ENCODE peak calls at places on chromosomes 13 and 19, in eight cellular contexts. J is endothelial cell; N is RPMI7951; F is HFF-Myc; K is stimulated activated CD8-positive, alpha-beta memory T cell treated with anti-CD3 and anti-CD28 coated beads, Interleukin-4, amount 100 ng/mL, for 4 hours; W is adrenal gland; R is activated CD4-positive, alpha-beta T cell treated with anti-CD3 and anti-CD28 coated beads, Interleukin-2, amount 10 ng/mL, durations not matched to agents 24 days and 14 days; Q is CD8-positive, alpha-beta T cell. M is an unnamed sample.
A peak's percentile ranks its signal among the peaks of the same experiment; 100 is the strongest.

GRCh38 chr19:16527971-16528521 is 14.2 kb downstream of the CHERP start:
- DNase-seq in J (peak; percentile 46), N (no peak), F (no peak), K (no peak), W (no peak), R (peak; percentile 82), Q (peak; percentile 61), M (peak; percentile 73)

GRCh38 chr19:51607077-51607476 is 23.1 kb downstream of the SIGLEC5 start:
- DNase-seq in J (no peak), N (no peak), F (no peak), K (no peak), W (no peak), R (no peak), Q (no peak), M (no peak)

GRCh38 chr13:43425234-43425633 is 361.5 kb downstream of the ENOX1 start:
- DNase-seq in J (no peak), N (no peak), F (no peak), K (no peak), W (no peak), R (no peak), Q (no peak), M (no peak)

GRCh38 chr13:21625366-21625765 is 21.4 kb upstream of the MICU2 start:
- DNase-seq in J (no peak), N (peak; percentile 60), F (no peak), K (no peak), W (peak; percentile 47), R (no peak), Q (no peak), M (no peak)

GRCh38 chr19:14478113-14478545 is 3.0 kb upstream of the PTGER1 start:
- DNase-seq in J (no peak), N (no peak), F (no peak), K (no peak), W (peak; percentile 38), R (no peak), Q (no peak), M (peak; percentile 9)

GRCh38 chr19:33546656-33547055 is 25.1 kb upstream of the PEPD start:
- DNase-seq in J (no peak), N (no peak), F (no peak), K (no peak), W (no peak), R (no peak), Q (no peak), M (no peak)

GRCh38 chr13:51797664-51798488 is 6.1 kb downstream of the DHRS12 start:
- DNase-seq in J (peak; percentile 38), N (peak; percentile 32), F (no peak), K (no peak), W (no peak), R (peak; percentile 89), Q (no peak), M (peak; percentile 46)

GRCh38 chr13:78497702-78498319 is 105.5 kb downstream of the POU4F1 start:
- DNase-seq in J (no peak), N (no peak), F (no peak), K (no peak), W (no peak), R (no peak), Q (no peak), M (no peak)

GRCh38 chr13:51816604-51817254 is 12.8 kb upstream of the DHRS12 start:
- DNase-seq in J (no peak), N (peak; percentile 31), F (no peak), K (no peak), W (no peak), R (no peak), Q (no peak), M (peak; percentile 28)

GRCh38 chr19:13079542-13079986 is 23.1 kb downstream of the LYL1 start:
- DNase-seq in J (no peak), N (no peak), F (peak; percentile 83), K (no peak), W (no peak), R (no peak), Q (no peak), M (no peak)

GRCh38 chr19:42155796-42156195 is 23.6 kb upstream of the POU2F2 start:
- DNase-seq in J (no peak), N (no peak), F (no peak), K (no peak), W (no peak), R (no peak), Q (no peak), M (no peak)

GRCh38 chr13:65339236-65339635 is 1890.9 kb downstream of the PCDH9 start:
- DNase-seq in J (no peak), N (no peak), F (no peak), K (no peak), W (no peak), R (no peak), Q (no peak), M (no peak)

GRCh38 chr19:5045956-5046338 is 77.0 kb downstream of the KDM4B start:
- DNase-seq in J (no peak), N (no peak), F (no peak), K (no peak), W (no peak), R (no peak), Q (no peak), M (no peak)

GRCh38 chr13:48682452-48682851 is 28.7 kb downstream of the CYSLTR2 start:
- DNase-seq in J (no peak), N (no peak), F (no peak), K (no peak), W (no peak), R (no peak), Q (no peak), M (no peak)

GRCh38 chr19:30673336-30673735 is 301.2 kb downstream of the ZNF536 start:
- DNase-seq in J (no peak), N (no peak), F (no peak), K (no peak), W (no peak), R (no peak), Q (no peak), M (no peak)

GRCh38 chr13:110560606-110561334 is 752 bp downstream of the RAB20 start:
- DNase-seq in J (peak; percentile 36), N (peak; percentile 44), F (no peak), K (no peak), W (peak; percentile 70), R (no peak), Q (peak; percentile 50), M (no peak)

GRCh38 chr13:33490461-33491327 is 205.1 kb upstream of the STARD13 start:
- DNase-seq in J (no peak), N (peak; percentile 72), F (no peak), K (no peak), W (no peak), R (no peak), Q (no peak), M (no peak)

GRCh38 chr19:6479836-6480398 is 1.7 kb downstream of the DENND1C start:
- DNase-seq in J (no peak), N (no peak), F (no peak), K (no peak), W (no peak), R (no peak), Q (no peak), M (no peak)

GRCh38 chr13:80508031-80508430 is 167.1 kb upstream of the SPRY2 start:
- DNase-seq in J (no peak), N (no peak), F (no peak), K (no peak), W (no peak), R (no peak), Q (no peak), M (no peak)

GRCh38 chr13:113915012-113915763 is 51.3 kb upstream of the GAS6 start:
- DNase-seq in J (no peak), N (no peak), F (no peak), K (no peak), W (peak; percentile 11), R (no peak), Q (peak; percentile 21), M (no peak)

GRCh38 chr13:40013554-40013953 is 358.1 kb downstream of the COG6 start:
- DNase-seq in J (no peak), N (no peak), F (no peak), K (no peak), W (no peak), R (no peak), Q (no peak), M (no peak)

GRCh38 chr13:112839347-112840105 is 129.5 kb upstream of the MCF2L start:
- DNase-seq in J (no peak), N (no peak), F (no peak), K (no peak), W (no peak), R (no peak), Q (no peak), M (no peak)

GRCh38 chr13:31818236-31818635 is 78.9 kb downstream of the RXFP2 start:
- DNase-seq in J (no peak), N (no peak), F (no peak), K (no peak), W (no peak), R (no peak), Q (no peak), M (no peak)

GRCh38 chr19:45793178-45793564 is 526 bp upstream of the DMWD start:
- DNase-seq in J (no peak), N (no peak), F (no peak), K (no peak), W (no peak), R (no peak), Q (no peak), M (no peak)